ENCODE peak calls at places on chromosomes 7 and 10, in seven cellular contexts. One of them, this sample, is unnamed.

GRCh38 chr7:100021297-100021696 is 5.9 kb downstream of the ZKSCAN1 start:
- DNase-seq in astrocyte: no peak
- DNase-seq in GM23248: peak; percentile 45
- DNase-seq in hepatocyte: no peak
- DNase-seq in OCI-LY7: no peak
- DNase-seq in PC-9: no peak
- DNase-seq in fibroblast of lung: no peak
- DNase-seq in this sample: peak; percentile 21

GRCh38 chr7:19024261-19024660 is 93.2 kb downstream of the TWIST1 start:
- DNase-seq in astrocyte: peak; percentile 93
- DNase-seq in GM23248: peak; percentile 66
- DNase-seq in hepatocyte: peak; percentile 15
- DNase-seq in OCI-LY7: no peak
- DNase-seq in PC-9: no peak
- DNase-seq in fibroblast of lung: peak; percentile 52
- DNase-seq in this sample: peak; percentile 45

GRCh38 chr7:45457591-45457990 is 116.6 kb upstream of the ADCY1 start:
- DNase-seq in astrocyte: no peak
- DNase-seq in GM23248: no peak
- DNase-seq in hepatocyte: no peak
- DNase-seq in OCI-LY7: no peak
- DNase-seq in PC-9: no peak
- DNase-seq in fibroblast of lung: no peak
- DNase-seq in this sample: no peak

GRCh38 chr10:26911811-26912461 is 51.2 kb upstream of the ABI1 start:
- DNase-seq in astrocyte: no peak
- DNase-seq in GM23248: no peak
- DNase-seq in hepatocyte: no peak
- DNase-seq in OCI-LY7: peak; percentile 53
- DNase-seq in PC-9: no peak
- DNase-seq in fibroblast of lung: no peak
- DNase-seq in this sample: no peak

GRCh38 chr7:96151889-96152288 is 170.0 kb downstream of the SLC25A13 start:
- DNase-seq in astrocyte: no peak
- DNase-seq in GM23248: no peak
- DNase-seq in hepatocyte: no peak
- DNase-seq in OCI-LY7: no peak
- DNase-seq in PC-9: no peak
- DNase-seq in fibroblast of lung: no peak
- DNase-seq in this sample: no peak

GRCh38 chr10:122955892-122956291 is 1.9 kb upstream of the C10orf88 start:
- DNase-seq in astrocyte: no peak
- DNase-seq in GM23248: no peak
- DNase-seq in hepatocyte: peak; percentile 22
- DNase-seq in OCI-LY7: no peak
- DNase-seq in PC-9: no peak
- DNase-seq in fibroblast of lung: no peak
- DNase-seq in this sample: no peak

GRCh38 chr10:78385599-78385998 is 351.9 kb downstream of the RPS24 start:
- DNase-seq in astrocyte: no peak
- DNase-seq in GM23248: no peak
- DNase-seq in hepatocyte: no peak
- DNase-seq in OCI-LY7: no peak
- DNase-seq in PC-9: no peak
- DNase-seq in fibroblast of lung: no peak
- DNase-seq in this sample: no peak

GRCh38 chr7:27174077-27175004 is at the start of gene HOXA10:
- DNase-seq in astrocyte: no peak
- DNase-seq in GM23248: peak; percentile 73
- DNase-seq in hepatocyte: no peak
- DNase-seq in OCI-LY7: no peak
- DNase-seq in PC-9: no peak
- DNase-seq in fibroblast of lung: no peak
- DNase-seq in this sample: no peak

GRCh38 chr7:28956608-28957063 is 1.5 kb downstream of the TRIL start:
- DNase-seq in astrocyte: peak; percentile 34
- DNase-seq in GM23248: peak; percentile 60
- DNase-seq in hepatocyte: peak; percentile 80
- DNase-seq in OCI-LY7: no peak
- DNase-seq in PC-9: no peak
- DNase-seq in fibroblast of lung: peak; percentile 42
- DNase-seq in this sample: peak; percentile 55

GRCh38 chr7:55983537-55983936 is 19.2 kb downstream of the NIPSNAP2 start:
- DNase-seq in astrocyte: no peak
- DNase-seq in GM23248: no peak
- DNase-seq in hepatocyte: no peak
- DNase-seq in OCI-LY7: no peak
- DNase-seq in PC-9: no peak
- DNase-seq in fibroblast of lung: no peak
- DNase-seq in this sample: peak; percentile 29

GRCh38 chr7:155998766-155999630 is 186.7 kb upstream of the SHH start:
- DNase-seq in astrocyte: no peak
- DNase-seq in GM23248: no peak
- DNase-seq in hepatocyte: no peak
- DNase-seq in OCI-LY7: no peak
- DNase-seq in PC-9: no peak
- DNase-seq in fibroblast of lung: no peak
- DNase-seq in this sample: no peak

GRCh38 chr10:99612167-99612831 is 7.9 kb downstream of the SLC25A28 start:
- DNase-seq in astrocyte: peak; percentile 12
- DNase-seq in GM23248: peak; percentile 75
- DNase-seq in hepatocyte: peak; percentile 71
- DNase-seq in OCI-LY7: peak; percentile 66
- DNase-seq in PC-9: peak; percentile 25
- DNase-seq in fibroblast of lung: peak; percentile 70
- DNase-seq in this sample: peak; percentile 62

GRCh38 chr7:90595801-90596683 is at the start of gene CDK14:
- DNase-seq in astrocyte: peak; percentile 49
- DNase-seq in GM23248: peak; percentile 91
- DNase-seq in hepatocyte: peak; percentile 92
- DNase-seq in OCI-LY7: peak; percentile 61
- DNase-seq in PC-9: peak; percentile 79
- DNase-seq in fibroblast of lung: peak; percentile 67
- DNase-seq in this sample: peak; percentile 59

GRCh38 chr7:602341-603141 is 82.9 kb upstream of the PDGFA start:
- DNase-seq in astrocyte: no peak
- DNase-seq in GM23248: peak; percentile 17
- DNase-seq in hepatocyte: peak; percentile 39
- DNase-seq in OCI-LY7: no peak
- DNase-seq in PC-9: no peak
- DNase-seq in fibroblast of lung: no peak
- DNase-seq in this sample: no peak

GRCh38 chr7:100556541-100556940 is 17.2 kb downstream of the SAP25 start:
- DNase-seq in astrocyte: peak; percentile 49
- DNase-seq in GM23248: peak; percentile 92
- DNase-seq in hepatocyte: no peak
- DNase-seq in OCI-LY7: no peak
- DNase-seq in PC-9: no peak
- DNase-seq in fibroblast of lung: peak; percentile 59
- DNase-seq in this sample: no peak

GRCh38 chr10:5442990-5443370 is 30.6 kb downstream of the NET1 start:
- DNase-seq in astrocyte: no peak
- DNase-seq in GM23248: no peak
- DNase-seq in hepatocyte: no peak
- DNase-seq in OCI-LY7: no peak
- DNase-seq in PC-9: no peak
- DNase-seq in fibroblast of lung: no peak
- DNase-seq in this sample: no peak

GRCh38 chr7:100854146-100854895 is 1.8 kb downstream of the SLC12A9 start:
- DNase-seq in astrocyte: no peak
- DNase-seq in GM23248: no peak
- DNase-seq in hepatocyte: no peak
- DNase-seq in OCI-LY7: no peak
- DNase-seq in PC-9: no peak
- DNase-seq in fibroblast of lung: no peak
- DNase-seq in this sample: no peak

GRCh38 chr7:79458796-79459195 is 5.3 kb upstream of the MAGI2 start:
- DNase-seq in astrocyte: no peak
- DNase-seq in GM23248: peak; percentile 62
- DNase-seq in hepatocyte: no peak
- DNase-seq in OCI-LY7: no peak
- DNase-seq in PC-9: no peak
- DNase-seq in fibroblast of lung: no peak
- DNase-seq in this sample: no peak

GRCh38 chr10:48496831-48497792 is 107.8 kb downstream of the ARHGAP22 start:
- DNase-seq in astrocyte: peak; percentile 69
- DNase-seq in GM23248: peak; percentile 90
- DNase-seq in hepatocyte: peak; percentile 60
- DNase-seq in OCI-LY7: no peak
- DNase-seq in PC-9: peak; percentile 37
- DNase-seq in fibroblast of lung: peak; percentile 74
- DNase-seq in this sample: peak; percentile 42

GRCh38 chr10:89481662-89482061 is 53.7 kb downstream of the SLC16A12 start:
- DNase-seq in astrocyte: peak; percentile 88
- DNase-seq in GM23248: peak; percentile 90
- DNase-seq in hepatocyte: peak; percentile 51
- DNase-seq in OCI-LY7: no peak
- DNase-seq in PC-9: no peak
- DNase-seq in fibroblast of lung: peak; percentile 98
- DNase-seq in this sample: peak; percentile 63

GRCh38 chr7:30911561-30911969 is at the start of gene AQP1:
- DNase-seq in astrocyte: peak; percentile 40
- DNase-seq in GM23248: no peak
- DNase-seq in hepatocyte: peak; percentile 83
- DNase-seq in OCI-LY7: no peak
- DNase-seq in PC-9: no peak
- DNase-seq in fibroblast of lung: peak; percentile 62
- DNase-seq in this sample: no peak

GRCh38 chr7:47180268-47180826 is 401.6 kb downstream of the TNS3 start:
- DNase-seq in astrocyte: peak; percentile 27
- DNase-seq in GM23248: peak; percentile 81
- DNase-seq in hepatocyte: peak; percentile 80
- DNase-seq in OCI-LY7: peak; percentile 85
- DNase-seq in PC-9: peak; percentile 75
- DNase-seq in fibroblast of lung: peak; percentile 79
- DNase-seq in this sample: peak; percentile 29

GRCh38 chr10:48608279-48608681 is 3.4 kb upstream of the ARHGAP22 start:
- DNase-seq in astrocyte: no peak
- DNase-seq in GM23248: peak; percentile 63
- DNase-seq in hepatocyte: peak; percentile 44
- DNase-seq in OCI-LY7: peak; percentile 76
- DNase-seq in PC-9: peak; percentile 44
- DNase-seq in fibroblast of lung: peak; percentile 31
- DNase-seq in this sample: peak; percentile 48

GRCh38 chr7:6193734-6194133 is 78.7 kb downstream of the CYTH3 start:
- DNase-seq in astrocyte: no peak
- DNase-seq in GM23248: no peak
- DNase-seq in hepatocyte: no peak
- DNase-seq in OCI-LY7: no peak
- DNase-seq in PC-9: no peak
- DNase-seq in fibroblast of lung: no peak
- DNase-seq in this sample: no peak
- H3K36me3 ChIP-seq in astrocyte: peaks cover 4% of the 10 kb centered on the region
- H3K36me3 ChIP-seq in GM23248: peaks cover 10% of the 10 kb centered on the region
- H3K36me3 ChIP-seq in hepatocyte: no peaks in the 10 kb centered on the region
- H3K36me3 ChIP-seq in OCI-LY7: no peaks in the 10 kb centered on the region
- H3K36me3 ChIP-seq in PC-9: no peaks in the 10 kb centered on the region
- H3K36me3 ChIP-seq in fibroblast of lung: peaks cover 5% of the 10 kb centered on the region
- H3K36me3 ChIP-seq in this sample: peaks cover 10% of the 10 kb centered on the region

DNA sequence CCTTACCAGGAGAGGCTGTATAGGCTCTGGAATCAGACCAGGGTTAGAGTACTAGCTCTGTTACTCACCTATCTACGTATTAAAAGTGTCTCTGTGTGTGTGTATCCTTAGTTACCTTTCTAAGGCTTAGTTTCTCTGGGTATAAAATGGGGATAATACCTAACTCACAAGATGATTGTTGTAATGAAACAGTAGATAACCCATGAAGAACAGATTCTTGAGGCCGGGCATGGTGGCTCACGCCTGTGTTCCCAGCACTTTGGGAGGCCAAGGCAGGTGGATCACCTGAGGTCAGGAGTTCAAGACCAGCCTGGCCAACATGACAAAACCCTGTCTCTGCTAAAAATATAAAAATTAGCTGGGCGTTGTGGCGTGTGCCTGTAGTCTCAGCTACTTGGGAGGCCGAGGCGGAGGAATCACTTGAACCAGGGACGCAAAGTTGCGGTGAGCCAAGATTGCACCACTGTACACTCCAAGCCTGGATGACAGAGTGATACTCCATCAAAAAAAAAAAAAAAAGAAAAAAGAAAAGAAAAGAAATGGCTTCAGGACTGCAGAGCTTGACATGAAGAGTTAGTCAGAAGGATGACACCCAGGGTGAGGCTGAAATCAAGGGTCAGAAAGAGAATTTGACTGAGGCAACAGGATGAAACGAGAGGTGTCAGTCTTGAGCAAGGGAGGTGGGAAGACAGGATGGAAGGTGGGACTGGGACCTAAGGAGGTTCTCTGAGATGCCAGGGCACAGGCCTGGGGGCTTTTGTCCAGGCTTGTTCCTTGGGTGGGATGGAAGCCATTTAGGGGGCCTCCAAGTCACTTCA is 33.4 kb downstream of the PRKAR2B start:
- DNase-seq in astrocyte: no peak
- DNase-seq in GM23248: no peak
- DNase-seq in hepatocyte: no peak
- DNase-seq in OCI-LY7: no peak
- DNase-seq in PC-9: no peak
- DNase-seq in fibroblast of lung: no peak
- DNase-seq in this sample: no peak
- H3K79me2 ChIP-seq in astrocyte: no peaks in the 10 kb centered on the region
- H3K79me2 ChIP-seq in GM23248: no peaks in the 10 kb centered on the region
- H3K79me2 ChIP-seq in hepatocyte: no peaks in the 10 kb centered on the region
- H3K79me2 ChIP-seq in OCI-LY7: peaks cover 45% of the 10 kb centered on the region
- H3K79me2 ChIP-seq in PC-9: no peaks in the 10 kb centered on the region
- H3K79me2 ChIP-seq in fibroblast of lung: no peaks in the 10 kb centered on the region
- H3K79me2 ChIP-seq in this sample: no peaks in the 10 kb centered on the region

DNA sequence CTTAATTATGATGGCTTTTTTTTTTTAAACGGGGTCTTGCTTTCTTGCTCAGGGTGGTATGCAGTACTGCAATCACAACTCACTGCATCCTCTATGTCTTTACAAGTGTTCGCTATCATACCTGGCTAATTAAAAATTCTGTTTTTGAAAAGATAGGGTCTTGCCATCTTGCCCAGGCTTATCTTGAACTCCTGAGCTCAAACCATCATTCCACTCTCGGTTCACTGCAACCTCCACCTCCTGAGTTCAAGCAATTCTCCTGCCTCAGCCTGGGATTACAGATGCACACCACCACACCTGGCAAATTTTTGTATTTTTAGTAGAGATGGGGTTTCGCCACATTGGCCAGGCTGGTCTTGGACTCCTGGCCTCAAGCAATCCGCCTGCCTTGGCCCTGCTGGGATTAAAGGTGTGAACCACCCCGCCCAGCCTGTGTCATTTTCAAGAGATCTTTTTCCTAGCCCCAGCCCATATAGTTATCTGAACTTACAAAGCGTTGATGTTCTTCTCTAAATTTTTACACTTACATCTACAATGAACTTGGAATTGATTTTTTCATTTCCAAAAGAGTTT is 6.0 kb downstream of the HNRNPF start:
- DNase-seq in astrocyte: no peak
- DNase-seq in GM23248: no peak
- DNase-seq in hepatocyte: no peak
- DNase-seq in OCI-LY7: no peak
- DNase-seq in PC-9: no peak
- DNase-seq in fibroblast of lung: no peak
- DNase-seq in this sample: no peak
- H3K36me3 ChIP-seq in astrocyte: peaks cover 6% of the 10 kb centered on the region
- H3K36me3 ChIP-seq in GM23248: peaks cover 4% of the 10 kb centered on the region
- H3K36me3 ChIP-seq in hepatocyte: no peaks in the 10 kb centered on the region
- H3K36me3 ChIP-seq in OCI-LY7: peaks cover 96% of the 10 kb centered on the region
- H3K36me3 ChIP-seq in PC-9: peaks cover 44% of the 10 kb centered on the region
- H3K36me3 ChIP-seq in fibroblast of lung: peaks cover 5% of the 10 kb centered on the region
- H3K36me3 ChIP-seq in this sample: peaks cover 14% of the 10 kb centered on the region

GRCh38 chr10:130459851-130460490 is 323.8 kb downstream of the GLRX3 start:
- DNase-seq in astrocyte: no peak
- DNase-seq in GM23248: no peak
- DNase-seq in hepatocyte: no peak
- DNase-seq in OCI-LY7: no peak
- DNase-seq in PC-9: no peak
- DNase-seq in fibroblast of lung: no peak
- DNase-seq in this sample: no peak
- H3K79me2 ChIP-seq in astrocyte: no peaks in the 10 kb centered on the region
- H3K79me2 ChIP-seq in GM23248: no peaks in the 10 kb centered on the region
- H3K79me2 ChIP-seq in hepatocyte: no peaks in the 10 kb centered on the region
- H3K79me2 ChIP-seq in OCI-LY7: no peaks in the 10 kb centered on the region
- H3K79me2 ChIP-seq in PC-9: no peaks in the 10 kb centered on the region
- H3K79me2 ChIP-seq in fibroblast of lung: no peaks in the 10 kb centered on the region
- H3K79me2 ChIP-seq in this sample: no peaks in the 10 kb centered on the region

This sample was measured in mammary epithelial cell.